ENCODE peak calls at places on chromosome 20, in five cellular contexts. O is activated effector memory CD4-positive, alpha-beta T cell treated with Interleukin-2 at 50 U/mL for 16 hours; P is WERI-Rb-1; N is dorsolateral prefrontal cortex; K is left cardiac atrium. J is an unnamed sample.

GRCh38 chr20:41499961-41500725 is 118.0 kb downstream of the CHD6 start:
- DNase-seq in P (no peak), N (no peak), O (no peak), K (no peak), J (no peak)

GRCh38 chr20:2578430-2579192 is 42.2 kb downstream of the TMC2 start:
- DNase-seq in O (no peak), K (no peak), P (no peak), N (no peak), J (no peak)

GRCh38 chr20:43681468-43681942 is 14.6 kb downstream of the MYBL2 start:
- DNase-seq in K (no peak), O (no peak), N (no peak), P (peak), J (no peak)

GRCh38 chr20:14783766-14784165 is 446.4 kb upstream of the FLRT3 start:
- DNase-seq in P (no peak), O (no peak), N (no peak), K (no peak), J (no peak)

GRCh38 chr20:44422083-44422482 is 53.6 kb upstream of the TTPAL start:
- DNase-seq in K (no peak), P (no peak), O (no peak), N (no peak), J (no peak)

GRCh38 chr20:33148040-33148439 is 19.9 kb upstream of the BPIFA2 start:
- DNase-seq in O (no peak), N (no peak), K (no peak), P (no peak), J (no peak)

GRCh38 chr20:5510446-5510845 is 193.7 kb upstream of the PROKR2 start:
- DNase-seq in K (no peak), O (no peak), N (no peak), P (no peak), J (no peak)

GRCh38 chr20:53346266-53346665 is 247.4 kb downstream of the ZNF217 start:
- DNase-seq in K (no peak), N (no peak), P (no peak), O (no peak), J (no peak)

GRCh38 chr20:12409501-12409900 is 491.8 kb downstream of the BTBD3 start:
- DNase-seq in N (no peak), K (no peak), P (no peak), O (no peak), J (peak)

GRCh38 chr20:51327251-51327841 is 215.2 kb downstream of the NFATC2 start:
- DNase-seq in K (no peak), P (no peak), O (no peak), N (no peak), J (no peak)

GRCh38 chr20:61911824-61912223 is 153.9 kb downstream of the TAF4 start:
- DNase-seq in N (no peak), O (no peak), P (no peak), K (no peak), J (no peak)

GRCh38 chr20:4038676-4039075 is 23.3 kb upstream of the RNF24 start:
- DNase-seq in K (no peak), N (no peak), O (no peak), P (no peak), J (no peak)

GRCh38 chr20:48425776-48426175 is 402.0 kb downstream of the PREX1 start:
- DNase-seq in N (no peak), K (no peak), P (no peak), O (no peak), J (no peak)

GRCh38 chr20:15674253-15675145 is 898.7 kb downstream of the KIF16B start:
- DNase-seq in P (no peak), K (no peak), O (no peak), N (no peak), J (no peak)

GRCh38 chr20:35042268-35042667 is 50.3 kb downstream of the TRPC4AP start:
- DNase-seq in O (no peak), N (no peak), P (no peak), K (no peak), J (no peak)

GRCh38 chr20:7859371-7859802 is 80.9 kb downstream of the HAO1 start:
- DNase-seq in O (no peak), N (no peak), P (peak), K (no peak), J (peak)

GRCh38 chr20:63969851-63970713 is at the start of gene ZNF512B:
- DNase-seq in O (peak), K (peak), P (peak), N (peak), J (peak)

GRCh38 chr20:6122111-6122872 is 538 bp downstream of the FERMT1 start:
- DNase-seq in N (no peak), O (no peak), P (no peak), K (no peak), J (peak)

GRCh38 chr20:53040678-53041674 is 68.8 kb downstream of the TSHZ2 start:
- DNase-seq in K (peak), P (no peak), O (no peak), N (no peak), J (no peak)

GRCh38 chr20:37880726-37881591 is 22.0 kb upstream of the VSTM2L start:
- DNase-seq in O (no peak), K (peak), N (no peak), P (peak), J (no peak)

GRCh38 chr20:50919567-50919966 is 11.7 kb downstream of the ADNP start:
- DNase-seq in K (peak), O (no peak), N (no peak), P (no peak), J (peak)

J was measured in LoVo.